ENCODE peak calls at places on chromosome 13, in four cellular contexts. One of them, this sample, is unnamed.

GRCh38 chr13:94119360-94119936 is 360.0 kb downstream of the DCT start:
- ATAC-seq in Right ventricle myocardium superior: peak
- ATAC-seq in Right ventricle myocardium inferior: peak
- ATAC-seq in foreskin keratinocyte: no peak
- ATAC-seq in this sample: no peak

GRCh38 chr13:33096886-33097610 is 80.8 kb downstream of the KL start:
- ATAC-seq in Right ventricle myocardium superior: no peak
- ATAC-seq in Right ventricle myocardium inferior: no peak
- ATAC-seq in foreskin keratinocyte: no peak
- ATAC-seq in this sample: no peak

GRCh38 chr13:72221276-72221962 is 354.4 kb upstream of the DACH1 start:
- ATAC-seq in Right ventricle myocardium superior: no peak
- ATAC-seq in Right ventricle myocardium inferior: no peak
- ATAC-seq in foreskin keratinocyte: peak
- ATAC-seq in this sample: peak

GRCh38 chr13:64278493-64278892 is 2862.8 kb upstream of the PCDH20 start:
- ATAC-seq in Right ventricle myocardium superior: no peak
- ATAC-seq in Right ventricle myocardium inferior: no peak
- ATAC-seq in foreskin keratinocyte: peak
- ATAC-seq in this sample: peak

GRCh38 chr13:20359335-20359734 is 127.2 kb upstream of the GJB6 start:
- ATAC-seq in Right ventricle myocardium superior: no peak
- ATAC-seq in Right ventricle myocardium inferior: no peak
- ATAC-seq in foreskin keratinocyte: peak
- ATAC-seq in this sample: peak

GRCh38 chr13:23695711-23696512 is 125.7 kb downstream of the TNFRSF19 start:
- ATAC-seq in Right ventricle myocardium superior: peak
- ATAC-seq in Right ventricle myocardium inferior: peak
- ATAC-seq in foreskin keratinocyte: peak
- ATAC-seq in this sample: no peak

GRCh38 chr13:33289966-33290365 is 4.4 kb upstream of the STARD13 start:
- ATAC-seq in Right ventricle myocardium superior: peak
- ATAC-seq in Right ventricle myocardium inferior: no peak
- ATAC-seq in foreskin keratinocyte: no peak
- ATAC-seq in this sample: peak

GRCh38 chr13:20043207-20043925 is 84.8 kb downstream of the ZMYM2 start:
- ATAC-seq in Right ventricle myocardium superior: peak
- ATAC-seq in Right ventricle myocardium inferior: peak
- ATAC-seq in foreskin keratinocyte: no peak
- ATAC-seq in this sample: no peak

GRCh38 chr13:38686635-38687245 is at the start of gene FREM2:
- ATAC-seq in Right ventricle myocardium superior: peak
- ATAC-seq in Right ventricle myocardium inferior: peak
- ATAC-seq in foreskin keratinocyte: peak
- ATAC-seq in this sample: peak

GRCh38 chr13:46761866-46762265 is 35.1 kb downstream of the ESD start:
- ATAC-seq in Right ventricle myocardium superior: no peak
- ATAC-seq in Right ventricle myocardium inferior: no peak
- ATAC-seq in foreskin keratinocyte: no peak
- ATAC-seq in this sample: no peak

GRCh38 chr13:33452873-33453558 is 167.5 kb upstream of the STARD13 start:
- ATAC-seq in Right ventricle myocardium superior: peak
- ATAC-seq in Right ventricle myocardium inferior: peak
- ATAC-seq in foreskin keratinocyte: no peak
- ATAC-seq in this sample: no peak

GRCh38 chr13:113792821-113793717 is 34.0 kb downstream of the TMEM255B start:
- ATAC-seq in Right ventricle myocardium superior: no peak
- ATAC-seq in Right ventricle myocardium inferior: no peak
- ATAC-seq in foreskin keratinocyte: no peak
- ATAC-seq in this sample: no peak

GRCh38 chr13:42715909-42716308 is 65.5 kb upstream of the FAM216B start:
- ATAC-seq in Right ventricle myocardium superior: peak
- ATAC-seq in Right ventricle myocardium inferior: peak
- ATAC-seq in foreskin keratinocyte: no peak
- ATAC-seq in this sample: no peak

GRCh38 chr13:52158629-52159158 is 703 bp downstream of the NEK3 start:
- ATAC-seq in Right ventricle myocardium superior: peak
- ATAC-seq in Right ventricle myocardium inferior: peak
- ATAC-seq in foreskin keratinocyte: peak
- ATAC-seq in this sample: peak

GRCh38 chr13:33251131-33251629 is 34.4 kb downstream of the STARD13 start:
- ATAC-seq in Right ventricle myocardium superior: peak
- ATAC-seq in Right ventricle myocardium inferior: peak
- ATAC-seq in foreskin keratinocyte: peak
- ATAC-seq in this sample: peak

GRCh38 chr13:107563099-107563925 is 652.0 kb downstream of the LIG4 start:
- ATAC-seq in Right ventricle myocardium superior: no peak
- ATAC-seq in Right ventricle myocardium inferior: no peak
- ATAC-seq in foreskin keratinocyte: no peak
- ATAC-seq in this sample: no peak

GRCh38 chr13:73520566-73521290 is 461.9 kb downstream of the KLF5 start:
- ATAC-seq in Right ventricle myocardium superior: no peak
- ATAC-seq in Right ventricle myocardium inferior: no peak
- ATAC-seq in foreskin keratinocyte: no peak
- ATAC-seq in this sample: no peak

GRCh38 chr13:23018143-23018542 is 162.6 kb upstream of the SGCG start:
- ATAC-seq in Right ventricle myocardium superior: no peak
- ATAC-seq in Right ventricle myocardium inferior: no peak
- ATAC-seq in foreskin keratinocyte: no peak
- ATAC-seq in this sample: no peak

GRCh38 chr13:64239372-64239771 is 2823.7 kb upstream of the PCDH20 start:
- ATAC-seq in Right ventricle myocardium superior: no peak
- ATAC-seq in Right ventricle myocardium inferior: no peak
- ATAC-seq in foreskin keratinocyte: no peak
- ATAC-seq in this sample: peak

GRCh38 chr13:94435604-94436226 is 43.8 kb downstream of the DCT start:
- ATAC-seq in Right ventricle myocardium superior: peak
- ATAC-seq in Right ventricle myocardium inferior: no peak
- ATAC-seq in foreskin keratinocyte: peak
- ATAC-seq in this sample: peak

GRCh38 chr13:106520205-106521004 is 15.1 kb downstream of the EFNB2 start:
- ATAC-seq in Right ventricle myocardium superior: no peak
- ATAC-seq in Right ventricle myocardium inferior: no peak
- ATAC-seq in foreskin keratinocyte: no peak
- ATAC-seq in this sample: peak

GRCh38 chr13:64662887-64663593 is 2567.1 kb downstream of the PCDH9 start:
- ATAC-seq in Right ventricle myocardium superior: no peak
- ATAC-seq in Right ventricle myocardium inferior: no peak
- ATAC-seq in foreskin keratinocyte: no peak
- ATAC-seq in this sample: no peak

GRCh38 chr13:102915393-102915792 is 69.6 kb downstream of the ERCC5 start:
- ATAC-seq in Right ventricle myocardium superior: peak
- ATAC-seq in Right ventricle myocardium inferior: no peak
- ATAC-seq in foreskin keratinocyte: no peak
- ATAC-seq in this sample: no peak

GRCh38 chr13:113861433-113862030 is 2.3 kb downstream of the GAS6 start:
- ATAC-seq in Right ventricle myocardium superior: no peak
- ATAC-seq in Right ventricle myocardium inferior: no peak
- ATAC-seq in foreskin keratinocyte: peak
- ATAC-seq in this sample: no peak

GRCh38 chr13:26117620-26118019 is 65.8 kb upstream of the SHISA2 start:
- ATAC-seq in Right ventricle myocardium superior: no peak
- ATAC-seq in Right ventricle myocardium inferior: no peak
- ATAC-seq in foreskin keratinocyte: no peak
- ATAC-seq in this sample: no peak

GRCh38 chr13:77325371-77325941 is 1.4 kb downstream of the MYCBP2 start:
- ATAC-seq in Right ventricle myocardium superior: no peak
- ATAC-seq in Right ventricle myocardium inferior: no peak
- ATAC-seq in foreskin keratinocyte: peak
- ATAC-seq in this sample: no peak

GRCh38 chr13:57633141-57633949 is 1.8 kb downstream of the PCDH17 start:
- ATAC-seq in Right ventricle myocardium superior: peak
- ATAC-seq in Right ventricle myocardium inferior: peak
- ATAC-seq in foreskin keratinocyte: no peak
- ATAC-seq in this sample: no peak

GRCh38 chr13:21069561-21070004 is 8.2 kb upstream of the LATS2 start:
- ATAC-seq in Right ventricle myocardium superior: peak
- ATAC-seq in Right ventricle myocardium inferior: peak
- ATAC-seq in foreskin keratinocyte: peak
- ATAC-seq in this sample: peak

GRCh38 chr13:50326746-50327145 is 311.5 kb downstream of the KCNRG start:
- ATAC-seq in Right ventricle myocardium superior: no peak
- ATAC-seq in Right ventricle myocardium inferior: no peak
- ATAC-seq in foreskin keratinocyte: no peak
- ATAC-seq in this sample: no peak

GRCh38 chr13:25170554-25171107 is 1.5 kb downstream of the AMER2 start:
- ATAC-seq in Right ventricle myocardium superior: no peak
- ATAC-seq in Right ventricle myocardium inferior: no peak
- ATAC-seq in foreskin keratinocyte: peak
- ATAC-seq in this sample: no peak

GRCh38 chr13:71864981-71865857 is 1.8 kb downstream of the DACH1 start:
- ATAC-seq in Right ventricle myocardium superior: peak
- ATAC-seq in Right ventricle myocardium inferior: peak
- ATAC-seq in foreskin keratinocyte: peak
- ATAC-seq in this sample: peak

GRCh38 chr13:95258619-95259194 is 42.5 kb downstream of the ABCC4 start:
- ATAC-seq in Right ventricle myocardium superior: no peak
- ATAC-seq in Right ventricle myocardium inferior: no peak
- ATAC-seq in foreskin keratinocyte: no peak
- ATAC-seq in this sample: no peak

GRCh38 chr13:45199716-45200115 is 1.1 kb downstream of the KCTD4 start:
- ATAC-seq in Right ventricle myocardium superior: no peak
- ATAC-seq in Right ventricle myocardium inferior: no peak
- ATAC-seq in foreskin keratinocyte: no peak
- ATAC-seq in this sample: peak

This sample was measured in SK-N-SH treated with all-trans-retinoic acid at 6 μM for 48 hours.